ENCODE peak calls at places on chromosomes 7 and 10, in seven cellular contexts. C is aorta; L is NCI-H748 treated with DMSO at 0.1 percent for 48 hours; F is astrocyte of the spinal cord; T is T-helper 2 cell; K is stimulated activated CD4-positive, alpha-beta T cell treated with anti-CD3 and anti-CD28 coated beads, TNF-alpha, amount 100 ng/mL, for 4 hours; M is neuronal stem cell. U is an unnamed sample.
A peak's percentile ranks its signal among the peaks of the same experiment; 100 is the strongest.

GRCh38 chr10:52820316-52820715 is 47.7 kb upstream of the MBL2 start:
- DNase-seq in C (no peak), L (no peak), F (no peak), T (no peak), K (no peak), M (no peak), U (no peak)

GRCh38 chr7:115229401-115230083 is 307.6 kb downstream of the MDFIC start:
- DNase-seq in C (no peak), L (no peak), F (peak; percentile 35), T (no peak), K (no peak), M (no peak), U (no peak)

GRCh38 chr7:126185959-126186580 is 1066.7 kb downstream of the GRM8 start:
- DNase-seq in C (no peak), L (no peak), F (peak; percentile 1), T (no peak), K (no peak), M (no peak), U (no peak)

GRCh38 chr7:44531421-44532380 is 9.4 kb downstream of the NPC1L1 start:
- DNase-seq in C (no peak), L (no peak), F (no peak), T (no peak), K (no peak), M (no peak), U (no peak)

GRCh38 chr7:101243786-101244384 is 996 bp downstream of the FIS1 start:
- DNase-seq in C (no peak), L (no peak), F (no peak), T (no peak), K (no peak), M (no peak), U (no peak)

GRCh38 chr7:109462171-109462570 is 892.5 kb downstream of the DNAJB9 start:
- DNase-seq in C (no peak), L (no peak), F (no peak), T (no peak), K (no peak), M (no peak), U (no peak)

GRCh38 chr7:106176414-106177294 is 64.5 kb upstream of the SYPL1 start:
- DNase-seq in C (peak; percentile 87), L (peak; percentile 83), F (peak; percentile 80), T (peak; percentile 37), K (peak; percentile 49), M (peak; percentile 84), U (peak; percentile 96)

GRCh38 chr7:134307320-134307719 is 9.4 kb downstream of the SLC35B4 start:
- DNase-seq in C (no peak), L (no peak), F (peak; percentile 44), T (no peak), K (no peak), M (no peak), U (no peak)

GRCh38 chr10:63228237-63228636 is 95.1 kb downstream of the NRBF2 start:
- DNase-seq in C (no peak), L (no peak), F (no peak), T (no peak), K (no peak), M (no peak), U (no peak)

GRCh38 chr7:131335639-131336400 is 8.1 kb downstream of the MKLN1 start:
- DNase-seq in C (no peak), L (no peak), F (no peak), T (no peak), K (no peak), M (no peak), U (no peak)

GRCh38 chr10:112716924-112717348 is 233.1 kb upstream of the TCF7L2 start:
- DNase-seq in C (peak; percentile 51), L (no peak), F (peak; percentile 70), T (no peak), K (no peak), M (no peak), U (no peak)

GRCh38 chr7:104621332-104621731 is 292.9 kb downstream of the LHFPL3 start:
- DNase-seq in C (no peak), L (no peak), F (no peak), T (no peak), K (no peak), M (no peak), U (no peak)

GRCh38 chr10:659710-660141 is 29.7 kb downstream of the DIP2C start:
- DNase-seq in C (no peak), L (no peak), F (peak; percentile 81), T (no peak), K (no peak), M (no peak), U (no peak)

GRCh38 chr10:75922435-75922834 is 491.0 kb downstream of the LRMDA start:
- DNase-seq in C (no peak), L (no peak), F (no peak), T (no peak), K (no peak), M (no peak), U (no peak)

GRCh38 chr7:137801003-137801402 is 45.8 kb downstream of the DGKI start:
- DNase-seq in C (no peak), L (no peak), F (peak; percentile 46), T (no peak), K (no peak), M (no peak), U (no peak)

GRCh38 chr10:109933984-109934565 is 10.8 kb upstream of the XPNPEP1 start:
- DNase-seq in C (no peak), L (no peak), F (peak; percentile 8), T (no peak), K (no peak), M (no peak), U (no peak)

GRCh38 chr7:48389977-48390376 is 218.7 kb downstream of the ABCA13 start:
- DNase-seq in C (no peak), L (no peak), F (peak; percentile 77), T (no peak), K (no peak), M (no peak), U (no peak)

GRCh38 chr7:149286811-149287400 is 24.9 kb downstream of the ZNF783 start:
- DNase-seq in C (no peak), L (no peak), F (no peak), T (no peak), K (no peak), M (no peak), U (no peak)

GRCh38 chr7:148697950-148698396 is 730 bp upstream of the CUL1 start:
- DNase-seq in C (no peak), L (no peak), F (peak; percentile 28), T (no peak), K (no peak), M (no peak), U (no peak)

GRCh38 chr10:110200518-110200917 is 6.9 kb upstream of the MXI1 start:
- DNase-seq in C (no peak), L (no peak), F (no peak), T (no peak), K (no peak), M (no peak), U (no peak)

U was measured in endothelial cell.